ENCODE peak calls at places on chromosomes 7 and 10, in five cellular contexts. L is left ventricle myocardium inferior, B is A673, Q is cardiac muscle cell, J is Peyer's patch. C is an unnamed sample. For H3K4me1, the result is how much of the 10 kb centered on the place peaks cover.

GRCh38 chr10:15121707-15122106 is 24.6 kb downstream of the RPP38 start:
- DNase-seq in L (no peak), B (no peak), Q (no peak), J (no peak), C (no peak)

GRCh38 chr7:88610942-88611341 is 148.6 kb upstream of the ZNF804B start:
- DNase-seq in L (no peak), B (no peak), Q (no peak), J (no peak), C (no peak)

GRCh38 chr10:17115683-17116082 is 13.9 kb downstream of the CUBN start:
- DNase-seq in L (no peak), B (peak), Q (no peak), J (peak), C (no peak)

GRCh38 chr10:94042001-94042813 is 48.5 kb downstream of the PLCE1 start:
- DNase-seq in L (no peak), B (peak), Q (no peak), J (no peak), C (no peak)

GRCh38 chr7:27110977-27111752 is 8.7 kb upstream of the HOXA2 start:
- DNase-seq in L (no peak), B (no peak), Q (no peak), J (no peak), C (no peak)

GRCh38 chr7:123999698-124000097 is 33.2 kb downstream of the TMEM229A start:
- DNase-seq in L (no peak), B (no peak), Q (no peak), J (no peak), C (no peak)

GRCh38 chr7:108875139-108875538 is 305.5 kb downstream of the DNAJB9 start:
- DNase-seq in L (no peak), B (peak), Q (no peak), J (no peak), C (no peak)

GRCh38 chr10:126216221-126216701 is 172.0 kb downstream of the ADAM12 start:
- DNase-seq in L (no peak), B (no peak), Q (no peak), J (no peak), C (no peak)

GRCh38 chr10:81096558-81096957 is 558.9 kb downstream of the SH2D4B start:
- DNase-seq in L (no peak), B (no peak), Q (no peak), J (no peak), C (no peak)

GRCh38 chr7:34133356-34133982 is 228.1 kb downstream of the BMPER start:
- DNase-seq in L (no peak), B (peak), Q (no peak), J (no peak), C (no peak)

GRCh38 chr10:31896972-31897384 is 31.7 kb downstream of the ARHGAP12 start:
- DNase-seq in L (no peak), B (no peak), Q (no peak), J (no peak), C (no peak)

GRCh38 chr10:76675951-76676587 is 961.5 kb downstream of the KCNMA1 start:
- DNase-seq in L (peak), B (no peak), Q (no peak), J (peak), C (no peak)
- TF ChIP-seq CTCF in L (no peak), B (no peak), Q (no peak), J (no peak), C (no peak)

DNA sequence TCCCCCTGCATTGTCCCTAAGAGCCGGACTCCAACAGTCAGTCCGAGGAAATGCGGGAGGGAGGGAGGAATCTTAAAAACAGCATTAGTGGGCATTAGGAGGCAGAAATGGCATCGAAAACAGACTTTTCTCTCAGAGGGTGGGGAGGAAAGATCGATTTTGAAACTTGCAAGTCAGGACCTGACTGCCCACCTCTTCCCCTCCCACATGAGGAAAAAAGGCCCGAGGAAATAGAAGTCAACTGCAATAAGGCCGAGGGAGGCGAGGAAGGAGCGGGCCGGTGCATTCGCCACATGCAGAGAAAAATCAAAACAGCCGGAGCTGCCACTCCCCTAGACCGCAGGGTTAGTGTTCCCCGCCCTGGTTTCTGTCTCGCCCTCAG is 2.8 kb downstream of the LBX1 start:
- DNase-seq in L (no peak), B (no peak), Q (no peak), J (no peak), C (no peak)
- H3K4me1 ChIP-seq in L (half or more), B (under half), Q (under half), J (under half), C (half or more)

DNA sequence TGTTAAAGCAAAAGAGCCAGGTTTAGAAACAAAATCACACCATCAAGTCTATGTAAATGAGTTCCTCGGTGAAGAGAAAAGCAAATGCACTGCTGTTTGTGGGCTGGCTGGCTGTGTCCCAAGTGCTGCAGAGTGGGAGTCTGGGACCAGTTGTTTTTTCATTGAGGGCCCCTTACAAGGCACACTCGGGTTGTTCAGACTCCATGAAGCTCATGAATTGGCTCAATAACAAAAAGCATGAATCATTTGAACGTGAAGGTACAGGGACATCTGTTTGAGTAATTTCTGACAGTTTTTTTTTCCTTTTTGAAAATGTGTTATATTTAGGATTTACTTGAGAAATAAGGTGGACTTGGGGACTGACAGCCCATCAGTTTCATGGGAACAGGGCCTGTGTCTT is 28.0 kb downstream of the GRK5 start:
- DNase-seq in L (peak), B (peak), Q (no peak), J (no peak), C (no peak)
- H3K27ac ChIP-seq in L (peak), B (peak), Q (no peak), J (peak), C (no peak)

GRCh38 chr7:99489235-99489634 is 10.8 kb downstream of the ZNF394 start:
- DNase-seq in L (no peak), B (no peak), Q (no peak), J (no peak), C (no peak)
- TF ChIP-seq CTCF in L (no peak), B (no peak), Q (no peak), J (no peak), C (no peak)

GRCh38 chr10:95275726-95276366 is 15.0 kb downstream of the PDLIM1 start:
- DNase-seq in L (no peak), B (no peak), Q (no peak), J (no peak), C (no peak)

GRCh38 chr10:95276367-95277200 is 14.2 kb downstream of the PDLIM1 start:
- DNase-seq in L (no peak), B (no peak), Q (no peak), J (peak), C (no peak)

GRCh38 chr10:95278061-95278988 is 12.5 kb downstream of the PDLIM1 start:
- DNase-seq in L (no peak), B (no peak), Q (no peak), J (peak), C (no peak)

GRCh38 chr10:95277614-95278013 is 13.2 kb downstream of the PDLIM1 start:
- DNase-seq in L (no peak), B (no peak), Q (no peak), J (no peak), C (no peak)

DNA sequence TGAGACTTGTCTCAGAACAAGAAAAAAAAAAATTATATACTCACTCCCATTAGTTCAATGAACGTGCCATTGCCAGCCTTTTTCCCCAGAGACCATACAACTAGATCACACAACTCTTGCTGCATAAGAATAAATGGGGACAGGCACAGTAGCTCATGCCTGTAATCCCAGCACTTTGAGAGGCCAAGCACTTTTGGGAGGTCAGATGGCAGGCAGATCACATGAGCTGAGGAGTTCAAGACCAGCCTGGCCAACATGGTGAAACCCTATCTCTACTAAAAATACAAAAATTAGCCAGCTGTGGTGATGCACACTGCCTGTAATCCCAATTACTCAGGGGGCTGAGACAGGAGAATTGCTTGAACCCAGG is 13.6 kb downstream of the PDLIM1 start:
- DNase-seq in L (no peak), B (no peak), Q (no peak), J (no peak), C (no peak)
- H3K4me1 ChIP-seq in L (half or more), B (under half), Q (under half), J (under half), C (under half)

DNA sequence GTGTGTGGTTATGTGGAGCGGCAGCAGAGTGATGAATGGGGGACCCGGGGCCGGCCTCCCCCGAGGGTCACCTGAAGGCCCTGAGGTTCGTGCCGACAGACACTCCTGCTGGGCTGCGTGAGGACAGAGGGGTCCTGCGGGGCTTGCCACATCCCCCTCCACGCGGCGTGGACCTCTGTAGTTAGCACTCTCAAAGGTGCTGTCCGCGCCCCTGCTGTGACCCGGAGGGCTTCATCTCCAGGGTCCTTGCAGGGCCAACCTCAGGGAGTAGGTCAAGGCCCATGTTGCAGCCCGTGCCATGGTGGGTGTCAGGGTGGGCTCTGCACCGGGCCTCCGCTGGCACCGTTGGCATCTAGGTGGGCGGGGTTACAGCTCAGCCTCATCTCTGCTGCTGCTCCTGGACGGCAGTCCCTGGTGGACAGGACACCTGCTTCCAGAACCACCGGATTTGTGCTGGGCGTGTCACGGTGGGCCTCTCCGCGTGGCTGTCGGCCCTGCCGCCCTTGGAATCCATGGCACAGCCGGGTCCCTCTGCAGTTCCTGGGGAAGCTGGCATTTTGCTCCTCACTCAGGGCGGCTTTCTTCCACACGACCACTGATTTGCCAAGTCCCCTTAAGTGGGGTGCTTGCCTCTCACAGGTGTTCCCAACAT is 19.8 kb upstream of the GET4 start:
- DNase-seq in L (no peak), B (no peak), Q (no peak), J (no peak), C (no peak)
- H3K27ac ChIP-seq in L (no peak), B (no peak), Q (no peak), J (no peak), C (no peak)

GRCh38 chr10:33335550-33335799 is 1.0 kb upstream of the NRP1 start:
- DNase-seq in L (peak), B (no peak), Q (no peak), J (no peak), C (no peak)

GRCh38 chr10:33333260-33334169 is 952 bp downstream of the NRP1 start:
- DNase-seq in L (no peak), B (no peak), Q (no peak), J (peak), C (peak)

GRCh38 chr10:33334170-33334838 is at the start of gene NRP1:
- DNase-seq in L (peak), B (peak), Q (peak), J (peak), C (no peak)

GRCh38 chr10:33335800-33336605 is 1.5 kb upstream of the NRP1 start:
- DNase-seq in L (peak), B (no peak), Q (peak), J (peak), C (no peak)

DNA sequence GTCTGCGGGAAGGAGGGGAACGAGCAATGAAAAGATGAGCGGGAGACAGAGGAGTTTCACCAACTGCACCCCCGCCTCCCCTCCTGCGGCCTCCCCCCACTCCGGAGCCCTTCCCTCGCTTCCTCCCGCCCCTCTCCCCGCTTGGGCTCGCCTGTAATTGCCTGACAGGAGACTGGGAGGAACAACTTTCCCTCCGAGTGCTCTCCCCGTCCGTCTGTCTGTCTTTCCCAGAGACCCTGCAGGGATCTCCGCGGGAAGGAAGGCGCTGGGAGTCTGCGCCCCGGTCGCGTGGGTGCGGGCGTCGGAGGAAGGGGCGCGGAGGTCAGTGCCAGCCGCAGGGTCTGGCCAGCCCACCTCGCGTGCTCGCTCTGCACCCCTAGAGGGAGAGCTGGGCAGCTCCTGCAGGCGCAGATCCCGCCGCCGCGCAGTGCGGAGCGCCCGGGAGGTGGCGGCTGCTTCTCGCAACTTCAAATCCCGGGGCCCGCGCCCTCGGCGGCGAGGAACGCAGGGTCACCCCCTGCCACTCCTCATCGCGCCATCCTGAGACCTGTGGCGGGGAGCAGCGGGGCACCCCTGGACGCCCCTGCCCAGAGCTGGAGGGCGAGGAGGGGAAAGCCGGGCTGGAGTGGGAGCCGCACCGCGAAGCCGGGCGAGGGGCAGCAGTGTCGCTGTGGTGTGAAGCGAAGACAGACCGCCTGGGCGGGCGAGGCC is 527 bp upstream of the NRP1 start:
- DNase-seq in L (peak), B (peak), Q (peak), J (peak), C (no peak)
- TF ChIP-seq CTCF in L (peak), B (peak), Q (peak), J (no peak), C (no peak)

GRCh38 chr10:114523876-114524275 is 119.6 kb upstream of the AFAP1L2 start:
- DNase-seq in L (no peak), B (no peak), Q (no peak), J (no peak), C (no peak)
- H3K4me1 ChIP-seq in L (half or more), B (under half), Q (under half), J (under half), C (half or more)

GRCh38 chr7:64562621-64563275 is at the start of gene ZNF680:
- DNase-seq in L (peak), B (peak), Q (peak), J (peak), C (peak)
- H3K27ac ChIP-seq in L (peak), B (peak), Q (peak), J (peak), C (peak)